ENCODE peak calls at places on chromosomes 2 and 18, in five cellular contexts. S is sciatic nerve, Q is 8988T, Z is HL-60, X is GM13977. F is an unnamed sample.

GRCh38 chr2:53768233-53768542 is 584 bp downstream of the CHAC2 start:
- DNase-seq in S (no peak), Q (no peak), Z (no peak), X (peak), F (peak)

GRCh38 chr2:109070290-109070689 is 58.7 kb upstream of the SH3RF3 start:
- DNase-seq in S (no peak), Q (no peak), Z (no peak), X (no peak), F (no peak)

GRCh38 chr2:180953550-180953949 is 26.9 kb upstream of the UBE2E3 start:
- DNase-seq in S (no peak), Q (no peak), Z (no peak), X (no peak), F (no peak)

GRCh38 chr2:226048625-226049024 is 649.1 kb downstream of the NYAP2 start:
- DNase-seq in S (no peak), Q (no peak), Z (no peak), X (no peak), F (no peak)

GRCh38 chr18:62937065-62937464 is 221.7 kb downstream of the PHLPP1 start:
- DNase-seq in S (no peak), Q (no peak), Z (no peak), X (no peak), F (no peak)

GRCh38 chr18:5746844-5747243 is 148.5 kb downstream of the TMEM200C start:
- DNase-seq in S (no peak), Q (no peak), Z (no peak), X (no peak), F (no peak)

GRCh38 chr2:234864518-234864917 is 87.3 kb upstream of the SH3BP4 start:
- DNase-seq in S (no peak), Q (no peak), Z (no peak), X (no peak), F (no peak)

GRCh38 chr2:84495539-84496146 is 20.7 kb upstream of the DNAH6 start:
- DNase-seq in S (no peak), Q (no peak), Z (peak), X (peak), F (peak)

GRCh38 chr18:23703057-23703986 is 14.1 kb downstream of the LAMA3 start:
- DNase-seq in S (no peak), Q (peak), Z (peak), X (peak), F (peak)

GRCh38 chr2:68556384-68556783 is 87.0 kb upstream of the PROKR1 start:
- DNase-seq in S (no peak), Q (no peak), Z (no peak), X (no peak), F (no peak)

GRCh38 chr2:99775585-99775984 is 285.8 kb upstream of the REV1 start:
- DNase-seq in S (no peak), Q (no peak), Z (no peak), X (no peak), F (no peak)

GRCh38 chr18:59691996-59692395 is 5.2 kb downstream of the CCBE1 start:
- DNase-seq in S (no peak), Q (no peak), Z (no peak), X (no peak), F (no peak)

GRCh38 chr2:10012963-10013461 is 30.3 kb upstream of the KLF11 start:
- DNase-seq in S (no peak), Q (no peak), Z (no peak), X (no peak), F (no peak)

GRCh38 chr2:218733615-218734021 is 23.0 kb downstream of the TTLL4 start:
- DNase-seq in S (no peak), Q (no peak), Z (peak), X (peak), F (no peak)

GRCh38 chr2:32168513-32168912 is 2.8 kb downstream of the SLC30A6 start:
- DNase-seq in S (no peak), Q (no peak), Z (no peak), X (peak), F (no peak)

GRCh38 chr18:25817571-25818237 is 272.7 kb downstream of the SS18 start:
- DNase-seq in S (no peak), Q (no peak), Z (no peak), X (no peak), F (no peak)

GRCh38 chr2:59752512-59752911 is 800.9 kb downstream of the BCL11A start:
- DNase-seq in S (no peak), Q (no peak), Z (peak), X (no peak), F (no peak)

GRCh38 chr2:21966139-21966538 is 842.4 kb downstream of the TDRD15 start:
- DNase-seq in S (no peak), Q (no peak), Z (no peak), X (no peak), F (no peak)

GRCh38 chr18:33751613-33752221 is 173.7 kb downstream of the ASXL3 start:
- DNase-seq in S (no peak), Q (no peak), Z (no peak), X (no peak), F (peak)

GRCh38 chr2:187302619-187303018 is 145.4 kb downstream of the CALCRL start:
- DNase-seq in S (no peak), Q (no peak), Z (no peak), X (no peak), F (no peak)

GRCh38 chr2:62826953-62827675 is 121.6 kb downstream of the EHBP1 start:
- DNase-seq in S (no peak), Q (no peak), Z (no peak), X (no peak), F (no peak)

GRCh38 chr2:100875516-100876230 is 55.7 kb downstream of the NPAS2 start:
- DNase-seq in S (no peak), Q (no peak), Z (no peak), X (no peak), F (no peak)

GRCh38 chr2:191249131-191249813 is 4.1 kb downstream of the MYO1B start:
- DNase-seq in S (no peak), Q (no peak), Z (no peak), X (no peak), F (no peak)

GRCh38 chr2:125471963-125472362 is 1184.0 kb upstream of the GYPC start:
- DNase-seq in S (no peak), Q (no peak), Z (no peak), X (peak), F (peak)

GRCh38 chr2:147236601-147237000 is 608.2 kb upstream of the ACVR2A start:
- DNase-seq in S (no peak), Q (no peak), Z (no peak), X (no peak), F (no peak)

GRCh38 chr2:226683926-226684562 is 115.6 kb downstream of the IRS1 start:
- DNase-seq in S (no peak), Q (no peak), Z (no peak), X (no peak), F (no peak)

F was measured in RKO.